ENCODE peak calls at places on chromosomes 11 and 22, in seven cellular contexts. Q is progenitor cell of endocrine pancreas; Y is EL; N is ureter; U is activated effector memory CD4-positive, alpha-beta T cell treated with anti-CD3 and anti-CD28 coated beads, Interleukin-2, amount 50 U/mL, for 16 hours; A is NCI-H1092 treated with DMSO at 0.1 percent for 48 hours; Z is GM12891. F is an unnamed sample.

GRCh38 chr22:35539910-35540599 is 576 bp upstream of the RASD2 start:
- DNase-seq in A (peak; percentile 62), Z (peak; percentile 87), Y (peak; percentile 64), Q (peak; percentile 59), U (peak; percentile 87), N (peak; percentile 67), F (peak; percentile 64)

GRCh38 chr11:107702109-107702660 is 9.7 kb downstream of the SLN start:
- DNase-seq in U (no peak), N (no peak), Y (no peak), A (no peak), Q (no peak), Z (no peak), F (no peak)

GRCh38 chr22:23283591-23284503 is 103.5 kb downstream of the BCR start:
- DNase-seq in Z (no peak), Y (no peak), N (no peak), U (no peak), Q (no peak), A (no peak), F (no peak)

GRCh38 chr22:37130031-37130430 is 19.7 kb downstream of the IL2RB start:
- DNase-seq in N (no peak), Z (no peak), U (no peak), A (no peak), Q (no peak), Y (no peak), F (no peak)

GRCh38 chr11:68329993-68330699 is 17.8 kb downstream of the LRP5 start:
- DNase-seq in Z (no peak), N (no peak), U (no peak), Q (no peak), A (no peak), Y (no peak), F (peak; percentile 65)

GRCh38 chr22:46019351-46019750 is 42.4 kb upstream of the WNT7B start:
- DNase-seq in Y (no peak), A (no peak), U (peak; percentile 30), Z (no peak), N (no peak), Q (no peak), F (no peak)

GRCh38 chr11:75270896-75271415 is 30.4 kb downstream of the TPBGL start:
- DNase-seq in Q (no peak), Y (peak; percentile 19), A (peak; percentile 10), N (no peak), U (no peak), Z (no peak), F (no peak)

GRCh38 chr11:10452211-10452767 is 2.8 kb upstream of the AMPD3 start:
- DNase-seq in N (no peak), U (no peak), Y (no peak), Z (no peak), A (peak; percentile 38), Q (no peak), F (no peak)

GRCh38 chr22:19959043-19959586 is 17.5 kb upstream of the TXNRD2 start:
- DNase-seq in N (peak; percentile 79), Y (no peak), A (no peak), Z (no peak), U (no peak), Q (peak; percentile 95), F (no peak)

GRCh38 chr11:128021304-128022006 is 565.9 kb downstream of the ETS1 start:
- DNase-seq in Y (peak; percentile 35), A (peak; percentile 41), Q (no peak), Z (no peak), N (no peak), U (no peak), F (peak; percentile 40)

GRCh38 chr22:27409299-27409698 is 392.3 kb downstream of the MN1 start:
- DNase-seq in Z (no peak), Y (no peak), N (no peak), A (no peak), Q (no peak), U (no peak), F (no peak)

F was measured in myocyte.